ENCODE peak calls at places on chromosomes 4 and X, in six cellular contexts. One of them, this sample, is unnamed.

GRCh38 chr4:41728571-41728908 is 20.0 kb downstream of the PHOX2B start:
- DNase-seq in activated CD8-positive, alpha-beta memory T cell treated with anti-CD3 and anti-CD28 coated beads for 48 hours: no peak
- DNase-seq in NCI-H82: no peak
- DNase-seq in hepatocyte: no peak
- DNase-seq in KG1: no peak
- DNase-seq in CD8-positive, alpha-beta T cell: no peak
- DNase-seq in this sample: no peak

GRCh38 chr4:138834029-138834428 is 181.6 kb upstream of the NOCT start:
- DNase-seq in activated CD8-positive, alpha-beta memory T cell treated with anti-CD3 and anti-CD28 coated beads for 48 hours: no peak
- DNase-seq in NCI-H82: no peak
- DNase-seq in hepatocyte: no peak
- DNase-seq in KG1: no peak
- DNase-seq in CD8-positive, alpha-beta T cell: no peak
- DNase-seq in this sample: no peak

GRCh38 chrX:130118941-130119640 is 8.8 kb upstream of the ELF4 start:
- DNase-seq in activated CD8-positive, alpha-beta memory T cell treated with anti-CD3 and anti-CD28 coated beads for 48 hours: no peak
- DNase-seq in NCI-H82: peak; percentile 16
- DNase-seq in hepatocyte: no peak
- DNase-seq in KG1: no peak
- DNase-seq in CD8-positive, alpha-beta T cell: no peak
- DNase-seq in this sample: no peak

GRCh38 chrX:154019061-154019621 is 561 bp downstream of the IRAK1 start:
- DNase-seq in activated CD8-positive, alpha-beta memory T cell treated with anti-CD3 and anti-CD28 coated beads for 48 hours: no peak
- DNase-seq in NCI-H82: peak; percentile 28
- DNase-seq in hepatocyte: no peak
- DNase-seq in KG1: no peak
- DNase-seq in CD8-positive, alpha-beta T cell: peak; percentile 60
- DNase-seq in this sample: no peak

GRCh38 chr4:73832651-73833237 is 3.7 kb upstream of the CXCL6 start:
- DNase-seq in activated CD8-positive, alpha-beta memory T cell treated with anti-CD3 and anti-CD28 coated beads for 48 hours: no peak
- DNase-seq in NCI-H82: no peak
- DNase-seq in hepatocyte: no peak
- DNase-seq in KG1: no peak
- DNase-seq in CD8-positive, alpha-beta T cell: no peak
- DNase-seq in this sample: no peak

GRCh38 chr4:169791064-169791463 is 33.3 kb upstream of the HPF1 start:
- DNase-seq in activated CD8-positive, alpha-beta memory T cell treated with anti-CD3 and anti-CD28 coated beads for 48 hours: no peak
- DNase-seq in NCI-H82: no peak
- DNase-seq in hepatocyte: no peak
- DNase-seq in KG1: no peak
- DNase-seq in CD8-positive, alpha-beta T cell: no peak
- DNase-seq in this sample: no peak

GRCh38 chr4:234178-234577 is 71.1 kb downstream of the ZNF732 start:
- DNase-seq in activated CD8-positive, alpha-beta memory T cell treated with anti-CD3 and anti-CD28 coated beads for 48 hours: no peak
- DNase-seq in NCI-H82: no peak
- DNase-seq in hepatocyte: no peak
- DNase-seq in KG1: no peak
- DNase-seq in CD8-positive, alpha-beta T cell: no peak
- DNase-seq in this sample: no peak

GRCh38 chrX:70970482-70970999 is 39.6 kb upstream of the SLC7A3 start:
- DNase-seq in activated CD8-positive, alpha-beta memory T cell treated with anti-CD3 and anti-CD28 coated beads for 48 hours: no peak
- DNase-seq in NCI-H82: peak; percentile 22
- DNase-seq in hepatocyte: no peak
- DNase-seq in KG1: no peak
- DNase-seq in CD8-positive, alpha-beta T cell: no peak
- DNase-seq in this sample: no peak

GRCh38 chr4:152223600-152223999 is 312.3 kb downstream of the FBXW7 start:
- DNase-seq in activated CD8-positive, alpha-beta memory T cell treated with anti-CD3 and anti-CD28 coated beads for 48 hours: no peak
- DNase-seq in NCI-H82: no peak
- DNase-seq in hepatocyte: no peak
- DNase-seq in KG1: no peak
- DNase-seq in CD8-positive, alpha-beta T cell: no peak
- DNase-seq in this sample: no peak

GRCh38 chrX:133749951-133750350 is 235.4 kb downstream of the GPC3 start:
- DNase-seq in activated CD8-positive, alpha-beta memory T cell treated with anti-CD3 and anti-CD28 coated beads for 48 hours: no peak
- DNase-seq in NCI-H82: no peak
- DNase-seq in hepatocyte: no peak
- DNase-seq in KG1: no peak
- DNase-seq in CD8-positive, alpha-beta T cell: no peak
- DNase-seq in this sample: no peak

GRCh38 chr4:182325397-182325796 is 82.2 kb downstream of the TENM3 start:
- DNase-seq in activated CD8-positive, alpha-beta memory T cell treated with anti-CD3 and anti-CD28 coated beads for 48 hours: no peak
- DNase-seq in NCI-H82: no peak
- DNase-seq in hepatocyte: no peak
- DNase-seq in KG1: no peak
- DNase-seq in CD8-positive, alpha-beta T cell: no peak
- DNase-seq in this sample: no peak

GRCh38 chr4:8920969-8921368 is 49.3 kb upstream of the HMX1 start:
- DNase-seq in activated CD8-positive, alpha-beta memory T cell treated with anti-CD3 and anti-CD28 coated beads for 48 hours: no peak
- DNase-seq in NCI-H82: no peak
- DNase-seq in hepatocyte: peak; percentile 1
- DNase-seq in KG1: no peak
- DNase-seq in CD8-positive, alpha-beta T cell: peak; percentile 35
- DNase-seq in this sample: peak; percentile 88

GRCh38 chrX:55488268-55488558 is 1.4 kb downstream of the USP51 start:
- DNase-seq in activated CD8-positive, alpha-beta memory T cell treated with anti-CD3 and anti-CD28 coated beads for 48 hours: no peak
- DNase-seq in NCI-H82: no peak
- DNase-seq in hepatocyte: no peak
- DNase-seq in KG1: no peak
- DNase-seq in CD8-positive, alpha-beta T cell: no peak
- DNase-seq in this sample: no peak

GRCh38 chrX:154365052-154365600 is 9.3 kb downstream of the FLNA start:
- DNase-seq in activated CD8-positive, alpha-beta memory T cell treated with anti-CD3 and anti-CD28 coated beads for 48 hours: no peak
- DNase-seq in NCI-H82: no peak
- DNase-seq in hepatocyte: no peak
- DNase-seq in KG1: no peak
- DNase-seq in CD8-positive, alpha-beta T cell: no peak
- DNase-seq in this sample: no peak

GRCh38 chr4:123709336-123709735 is 312.7 kb downstream of the SPRY1 start:
- DNase-seq in activated CD8-positive, alpha-beta memory T cell treated with anti-CD3 and anti-CD28 coated beads for 48 hours: no peak
- DNase-seq in NCI-H82: no peak
- DNase-seq in hepatocyte: no peak
- DNase-seq in KG1: no peak
- DNase-seq in CD8-positive, alpha-beta T cell: no peak
- DNase-seq in this sample: no peak

GRCh38 chr4:185716008-185716976 is 95.7 kb downstream of the SORBS2 start:
- DNase-seq in activated CD8-positive, alpha-beta memory T cell treated with anti-CD3 and anti-CD28 coated beads for 48 hours: no peak
- DNase-seq in NCI-H82: no peak
- DNase-seq in hepatocyte: no peak
- DNase-seq in KG1: no peak
- DNase-seq in CD8-positive, alpha-beta T cell: no peak
- DNase-seq in this sample: no peak

GRCh38 chr4:10154241-10154640 is 37.6 kb upstream of the WDR1 start:
- DNase-seq in activated CD8-positive, alpha-beta memory T cell treated with anti-CD3 and anti-CD28 coated beads for 48 hours: no peak
- DNase-seq in NCI-H82: no peak
- DNase-seq in hepatocyte: no peak
- DNase-seq in KG1: no peak
- DNase-seq in CD8-positive, alpha-beta T cell: no peak
- DNase-seq in this sample: no peak

GRCh38 chr4:141158219-141158618 is 24.9 kb upstream of the RNF150 start:
- DNase-seq in activated CD8-positive, alpha-beta memory T cell treated with anti-CD3 and anti-CD28 coated beads for 48 hours: no peak
- DNase-seq in NCI-H82: peak; percentile 66
- DNase-seq in hepatocyte: peak; percentile 44
- DNase-seq in KG1: no peak
- DNase-seq in CD8-positive, alpha-beta T cell: no peak
- DNase-seq in this sample: no peak

GRCh38 chr4:26330946-26331345 is 10.1 kb downstream of the RBPJ start:
- DNase-seq in activated CD8-positive, alpha-beta memory T cell treated with anti-CD3 and anti-CD28 coated beads for 48 hours: no peak
- DNase-seq in NCI-H82: no peak
- DNase-seq in hepatocyte: peak; percentile 17
- DNase-seq in KG1: no peak
- DNase-seq in CD8-positive, alpha-beta T cell: no peak
- DNase-seq in this sample: no peak

This sample was measured in chondrocyte.